ENCODE peak calls at places on chromosomes 3 and 15, in six cellular contexts. Q is stimulated activated CD4-positive, alpha-beta T cell treated with anti-CD3 and anti-CD28 coated beads, Interleukin-12 subunit alpha, Interleukin-12 subunit beta, amount 100 ng/mL, for 4 hours; F is heart left ventricle; N is posterior cingulate gyrus; W is NCI-H460; D is fibroblast of gingiva. R is an unnamed sample.
A peak's percentile ranks its signal among the peaks of the same experiment; 100 is the strongest.

GRCh38 chr3:196519738-196520122 is 4.6 kb upstream of the SMCO1 start:
- DNase-seq in N (no peak), Q (peak; percentile 24), W (no peak), F (no peak), D (no peak), R (no peak)

GRCh38 chr3:30531017-30531570 is 75.3 kb upstream of the TGFBR2 start:
- DNase-seq in Q (no peak), D (no peak), W (no peak), F (no peak), N (peak; percentile 55), R (no peak)

GRCh38 chr3:165744025-165744424 is 93.2 kb downstream of the BCHE start:
- DNase-seq in N (no peak), W (no peak), Q (no peak), D (no peak), F (no peak), R (no peak)

GRCh38 chr3:171654809-171655208 is 155.5 kb downstream of the PLD1 start:
- DNase-seq in Q (no peak), N (peak; percentile 82), F (peak; percentile 76), W (no peak), D (peak; percentile 86), R (no peak)

GRCh38 chr15:48427960-48428547 is 96.8 kb downstream of the DUT start:
- DNase-seq in Q (no peak), N (no peak), F (no peak), W (no peak), D (peak; percentile 80), R (no peak)

GRCh38 chr15:98823012-98823458 is 174.7 kb downstream of the IGF1R start:
- DNase-seq in Q (no peak), N (no peak), F (no peak), W (no peak), D (peak; percentile 74), R (no peak)

GRCh38 chr15:78691873-78692421 is 50.9 kb upstream of the CHRNB4 start:
- DNase-seq in F (no peak), W (no peak), D (no peak), Q (no peak), N (no peak), R (no peak)

GRCh38 chr3:61688307-61688695 is 126.9 kb downstream of the PTPRG start:
- DNase-seq in W (no peak), N (no peak), Q (no peak), D (no peak), F (no peak), R (no peak)

GRCh38 chr3:118766306-118766669 is 268.4 kb downstream of the IGSF11 start:
- DNase-seq in F (no peak), W (no peak), Q (no peak), D (no peak), N (no peak), R (no peak)

GRCh38 chr3:102972350-102972749 is 537.5 kb downstream of the ZPLD1 start:
- DNase-seq in F (no peak), Q (no peak), N (no peak), W (no peak), D (no peak), R (no peak)

GRCh38 chr3:188712257-188712924 is 459.4 kb upstream of the TPRG1 start:
- DNase-seq in F (no peak), Q (no peak), W (no peak), D (peak; percentile 68), N (no peak), R (no peak)

GRCh38 chr3:132006605-132007204 is 28.1 kb downstream of the CPNE4 start:
- DNase-seq in W (peak; percentile 30), F (no peak), N (peak; percentile 70), D (peak; percentile 38), Q (no peak), R (peak; percentile 32)

GRCh38 chr15:79154491-79155182 is 64.1 kb upstream of the RASGRF1 start:
- DNase-seq in W (no peak), Q (no peak), N (no peak), D (no peak), F (no peak), R (no peak)

GRCh38 chr3:194312743-194313281 is 38.3 kb downstream of the CPN2 start:
- DNase-seq in Q (no peak), D (peak; percentile 48), N (peak; percentile 87), F (no peak), W (no peak), R (no peak)

GRCh38 chr3:30439451-30440053 is 166.8 kb upstream of the TGFBR2 start:
- DNase-seq in N (no peak), W (no peak), D (peak; percentile 41), F (no peak), Q (no peak), R (no peak)

GRCh38 chr3:127688416-127689265 is 15.9 kb downstream of the ABTB1 start:
- DNase-seq in N (peak; percentile 95), W (no peak), Q (no peak), D (no peak), F (no peak), R (peak; percentile 86)

GRCh38 chr3:170346481-170347125 is 10.9 kb upstream of the SKIL start:
- DNase-seq in Q (no peak), W (no peak), F (no peak), N (no peak), D (peak; percentile 21), R (no peak)

GRCh38 chr3:48456466-48456865 is 9.9 kb downstream of the ATRIP start:
- DNase-seq in Q (no peak), D (no peak), F (no peak), W (no peak), N (no peak), R (no peak)

GRCh38 chr3:65033577-65033976 is 345.8 kb upstream of the ADAMTS9 start:
- DNase-seq in F (no peak), W (no peak), N (no peak), D (no peak), Q (no peak), R (no peak)

GRCh38 chr3:100129944-100130343 is 15.6 kb upstream of the FILIP1L start:
- DNase-seq in F (no peak), N (no peak), D (no peak), Q (no peak), W (no peak), R (no peak)